ENCODE peak calls at places on chromosomes 2 and 18, in seven cellular contexts. One of them, this sample, is unnamed.

GRCh38 chr2:55010915-55011314 is 39.3 kb downstream of the RTN4 start:
- DNase-seq in astrocyte of the hippocampus: peak; percentile 49
- DNase-seq in NB4: peak; percentile 69
- DNase-seq in 8988T: no peak
- DNase-seq in caudate nucleus: no peak
- DNase-seq in cardiac muscle cell: no peak
- DNase-seq in GM13977: no peak
- DNase-seq in this sample: peak; percentile 13

GRCh38 chr2:156321243-156321904 is 11.1 kb downstream of the NR4A2 start:
- DNase-seq in cardiac muscle cell: peak; percentile 45
- DNase-seq in GM13977: peak; percentile 12
- DNase-seq in astrocyte of the hippocampus: peak; percentile 45
- DNase-seq in caudate nucleus: no peak
- DNase-seq in 8988T: no peak
- DNase-seq in NB4: no peak
- DNase-seq in this sample: no peak

GRCh38 chr18:27649621-27650020 is 464.5 kb upstream of the CHST9 start:
- DNase-seq in astrocyte of the hippocampus: no peak
- DNase-seq in GM13977: no peak
- DNase-seq in NB4: no peak
- DNase-seq in 8988T: no peak
- DNase-seq in caudate nucleus: no peak
- DNase-seq in cardiac muscle cell: no peak
- DNase-seq in this sample: no peak

GRCh38 chr2:133780099-133780996 is 212.1 kb upstream of the NCKAP5 start:
- DNase-seq in cardiac muscle cell: peak; percentile 86
- DNase-seq in astrocyte of the hippocampus: peak; percentile 92
- DNase-seq in 8988T: no peak
- DNase-seq in caudate nucleus: no peak
- DNase-seq in NB4: peak; percentile 69
- DNase-seq in GM13977: peak; percentile 31
- DNase-seq in this sample: peak; percentile 2

GRCh38 chr18:49456794-49457193 is 3.7 kb downstream of the DYM start:
- DNase-seq in caudate nucleus: no peak
- DNase-seq in GM13977: no peak
- DNase-seq in astrocyte of the hippocampus: no peak
- DNase-seq in cardiac muscle cell: no peak
- DNase-seq in 8988T: no peak
- DNase-seq in NB4: no peak
- DNase-seq in this sample: no peak

GRCh38 chr2:20224716-20225293 is at the start of gene SDC1:
- DNase-seq in GM13977: peak; percentile 66
- DNase-seq in 8988T: peak; percentile 86
- DNase-seq in cardiac muscle cell: peak; percentile 80
- DNase-seq in caudate nucleus: no peak
- DNase-seq in astrocyte of the hippocampus: peak; percentile 83
- DNase-seq in NB4: peak; percentile 64
- DNase-seq in this sample: no peak

GRCh38 chr2:84901593-84902120 is 3.8 kb upstream of the TMSB10 start:
- DNase-seq in cardiac muscle cell: no peak
- DNase-seq in 8988T: no peak
- DNase-seq in NB4: no peak
- DNase-seq in caudate nucleus: no peak
- DNase-seq in GM13977: no peak
- DNase-seq in astrocyte of the hippocampus: peak; percentile 85
- DNase-seq in this sample: no peak

GRCh38 chr2:131154647-131155046 is 49.5 kb downstream of the PLEKHB2 start:
- DNase-seq in 8988T: no peak
- DNase-seq in GM13977: no peak
- DNase-seq in NB4: no peak
- DNase-seq in cardiac muscle cell: no peak
- DNase-seq in astrocyte of the hippocampus: no peak
- DNase-seq in caudate nucleus: no peak
- DNase-seq in this sample: no peak

GRCh38 chr2:14778015-14778414 is 145.5 kb downstream of the LRATD1 start:
- DNase-seq in astrocyte of the hippocampus: peak; percentile 61
- DNase-seq in 8988T: peak; percentile 11
- DNase-seq in NB4: no peak
- DNase-seq in caudate nucleus: no peak
- DNase-seq in cardiac muscle cell: no peak
- DNase-seq in GM13977: no peak
- DNase-seq in this sample: no peak

GRCh38 chr2:120926463-120927165 is 190.9 kb downstream of the GLI2 start:
- DNase-seq in NB4: no peak
- DNase-seq in astrocyte of the hippocampus: no peak
- DNase-seq in caudate nucleus: no peak
- DNase-seq in GM13977: no peak
- DNase-seq in cardiac muscle cell: no peak
- DNase-seq in 8988T: no peak
- DNase-seq in this sample: no peak

GRCh38 chr2:115596659-115597375 is 1154.4 kb downstream of the DPP10 start:
- DNase-seq in 8988T: no peak
- DNase-seq in NB4: no peak
- DNase-seq in caudate nucleus: no peak
- DNase-seq in cardiac muscle cell: no peak
- DNase-seq in astrocyte of the hippocampus: no peak
- DNase-seq in GM13977: no peak
- DNase-seq in this sample: no peak

GRCh38 chr18:45730832-45731545 is 7.0 kb downstream of the SLC14A1 start:
- DNase-seq in 8988T: no peak
- DNase-seq in NB4: no peak
- DNase-seq in caudate nucleus: no peak
- DNase-seq in astrocyte of the hippocampus: peak; percentile 73
- DNase-seq in GM13977: no peak
- DNase-seq in cardiac muscle cell: no peak
- DNase-seq in this sample: no peak

GRCh38 chr2:38610851-38611801 is 8.4 kb upstream of the HNRNPLL start:
- DNase-seq in astrocyte of the hippocampus: no peak
- DNase-seq in GM13977: peak; percentile 39
- DNase-seq in caudate nucleus: no peak
- DNase-seq in cardiac muscle cell: no peak
- DNase-seq in 8988T: no peak
- DNase-seq in NB4: peak; percentile 62
- DNase-seq in this sample: no peak

GRCh38 chr2:232604535-232604934 is 28.9 kb upstream of the EFHD1 start:
- DNase-seq in 8988T: no peak
- DNase-seq in GM13977: no peak
- DNase-seq in caudate nucleus: no peak
- DNase-seq in NB4: no peak
- DNase-seq in astrocyte of the hippocampus: no peak
- DNase-seq in cardiac muscle cell: no peak
- DNase-seq in this sample: no peak

GRCh38 chr2:20382965-20383800 is 32.5 kb upstream of the PUM2 start:
- DNase-seq in caudate nucleus: no peak
- DNase-seq in NB4: no peak
- DNase-seq in 8988T: no peak
- DNase-seq in cardiac muscle cell: no peak
- DNase-seq in astrocyte of the hippocampus: no peak
- DNase-seq in GM13977: no peak
- DNase-seq in this sample: no peak